ENCODE peak calls at places on chromosomes 2 and 18, in five cellular contexts. One of them, this sample, is unnamed.

GRCh38 chr2:5694016-5694690 is 2.0 kb downstream of the SOX11 start:
- DNase-seq in HCT116: no peak
- DNase-seq in iris pigment epithelial cell: peak
- DNase-seq in fibroblast of the aortic adventitia: no peak
- DNase-seq in stimulated activated CD4-positive, alpha-beta T cell treated with anti-CD3 and anti-CD28 coated beads, Interleukin-4, amount 100 ng/mL, for 1 hour: no peak
- DNase-seq in this sample: no peak

GRCh38 chr2:177076636-177077179 is 135.9 kb upstream of the HNRNPA3 start:
- DNase-seq in HCT116: no peak
- DNase-seq in iris pigment epithelial cell: no peak
- DNase-seq in fibroblast of the aortic adventitia: no peak
- DNase-seq in stimulated activated CD4-positive, alpha-beta T cell treated with anti-CD3 and anti-CD28 coated beads, Interleukin-4, amount 100 ng/mL, for 1 hour: no peak
- DNase-seq in this sample: no peak

GRCh38 chr2:150110548-150110947 is 376.9 kb downstream of the RND3 start:
- DNase-seq in HCT116: no peak
- DNase-seq in iris pigment epithelial cell: no peak
- DNase-seq in fibroblast of the aortic adventitia: no peak
- DNase-seq in stimulated activated CD4-positive, alpha-beta T cell treated with anti-CD3 and anti-CD28 coated beads, Interleukin-4, amount 100 ng/mL, for 1 hour: no peak
- DNase-seq in this sample: peak

GRCh38 chr2:201852878-201853415 is 46.6 kb downstream of the CDK15 start:
- DNase-seq in HCT116: no peak
- DNase-seq in iris pigment epithelial cell: peak
- DNase-seq in fibroblast of the aortic adventitia: peak
- DNase-seq in stimulated activated CD4-positive, alpha-beta T cell treated with anti-CD3 and anti-CD28 coated beads, Interleukin-4, amount 100 ng/mL, for 1 hour: no peak
- DNase-seq in this sample: peak

GRCh38 chr18:55763805-55764204 is 175.8 kb upstream of the TCF4 start:
- DNase-seq in HCT116: no peak
- DNase-seq in iris pigment epithelial cell: no peak
- DNase-seq in fibroblast of the aortic adventitia: no peak
- DNase-seq in stimulated activated CD4-positive, alpha-beta T cell treated with anti-CD3 and anti-CD28 coated beads, Interleukin-4, amount 100 ng/mL, for 1 hour: no peak
- DNase-seq in this sample: no peak

GRCh38 chr2:222561817-222562424 is 94.0 kb downstream of the FARSB start:
- DNase-seq in HCT116: peak
- DNase-seq in iris pigment epithelial cell: peak
- DNase-seq in fibroblast of the aortic adventitia: peak
- DNase-seq in stimulated activated CD4-positive, alpha-beta T cell treated with anti-CD3 and anti-CD28 coated beads, Interleukin-4, amount 100 ng/mL, for 1 hour: no peak
- DNase-seq in this sample: peak

GRCh38 chr2:121408641-121409040 is 122.0 kb upstream of the RNU4ATAC start:
- DNase-seq in HCT116: no peak
- DNase-seq in iris pigment epithelial cell: peak
- DNase-seq in fibroblast of the aortic adventitia: peak
- DNase-seq in stimulated activated CD4-positive, alpha-beta T cell treated with anti-CD3 and anti-CD28 coated beads, Interleukin-4, amount 100 ng/mL, for 1 hour: no peak
- DNase-seq in this sample: peak

GRCh38 chr2:189522435-189523151 is 58.0 kb downstream of the SLC40A1 start:
- DNase-seq in HCT116: no peak
- DNase-seq in iris pigment epithelial cell: peak
- DNase-seq in fibroblast of the aortic adventitia: peak
- DNase-seq in stimulated activated CD4-positive, alpha-beta T cell treated with anti-CD3 and anti-CD28 coated beads, Interleukin-4, amount 100 ng/mL, for 1 hour: no peak
- DNase-seq in this sample: peak

GRCh38 chr2:27915874-27916273 is 25.3 kb downstream of the BABAM2 start:
- DNase-seq in HCT116: no peak
- DNase-seq in iris pigment epithelial cell: no peak
- DNase-seq in fibroblast of the aortic adventitia: no peak
- DNase-seq in stimulated activated CD4-positive, alpha-beta T cell treated with anti-CD3 and anti-CD28 coated beads, Interleukin-4, amount 100 ng/mL, for 1 hour: no peak
- DNase-seq in this sample: no peak

GRCh38 chr2:240252191-240252871 is 111.9 kb upstream of the OTOS start:
- DNase-seq in HCT116: no peak
- DNase-seq in iris pigment epithelial cell: no peak
- DNase-seq in fibroblast of the aortic adventitia: no peak
- DNase-seq in stimulated activated CD4-positive, alpha-beta T cell treated with anti-CD3 and anti-CD28 coated beads, Interleukin-4, amount 100 ng/mL, for 1 hour: no peak
- DNase-seq in this sample: no peak

GRCh38 chr18:33210575-33211189 is 229.8 kb downstream of the CCDC178 start:
- DNase-seq in HCT116: no peak
- DNase-seq in iris pigment epithelial cell: peak
- DNase-seq in fibroblast of the aortic adventitia: peak
- DNase-seq in stimulated activated CD4-positive, alpha-beta T cell treated with anti-CD3 and anti-CD28 coated beads, Interleukin-4, amount 100 ng/mL, for 1 hour: no peak
- DNase-seq in this sample: peak

GRCh38 chr2:129661942-129662341 is 317.5 kb upstream of the RAB6C start:
- DNase-seq in HCT116: no peak
- DNase-seq in iris pigment epithelial cell: no peak
- DNase-seq in fibroblast of the aortic adventitia: no peak
- DNase-seq in stimulated activated CD4-positive, alpha-beta T cell treated with anti-CD3 and anti-CD28 coated beads, Interleukin-4, amount 100 ng/mL, for 1 hour: no peak
- DNase-seq in this sample: no peak

GRCh38 chr2:16656784-16657391 is 8.7 kb downstream of the CYRIA start:
- DNase-seq in HCT116: no peak
- DNase-seq in iris pigment epithelial cell: no peak
- DNase-seq in fibroblast of the aortic adventitia: no peak
- DNase-seq in stimulated activated CD4-positive, alpha-beta T cell treated with anti-CD3 and anti-CD28 coated beads, Interleukin-4, amount 100 ng/mL, for 1 hour: no peak
- DNase-seq in this sample: no peak

GRCh38 chr2:47253440-47253839 is 98.3 kb upstream of the STPG4 start:
- DNase-seq in HCT116: no peak
- DNase-seq in iris pigment epithelial cell: no peak
- DNase-seq in fibroblast of the aortic adventitia: no peak
- DNase-seq in stimulated activated CD4-positive, alpha-beta T cell treated with anti-CD3 and anti-CD28 coated beads, Interleukin-4, amount 100 ng/mL, for 1 hour: no peak
- DNase-seq in this sample: no peak

GRCh38 chr2:182695796-182696195 is 20.3 kb upstream of the DNAJC10 start:
- DNase-seq in HCT116: no peak
- DNase-seq in iris pigment epithelial cell: no peak
- DNase-seq in fibroblast of the aortic adventitia: no peak
- DNase-seq in stimulated activated CD4-positive, alpha-beta T cell treated with anti-CD3 and anti-CD28 coated beads, Interleukin-4, amount 100 ng/mL, for 1 hour: no peak
- DNase-seq in this sample: no peak

GRCh38 chr2:186641807-186642321 is 52.0 kb upstream of the FAM171B start:
- DNase-seq in HCT116: peak
- DNase-seq in iris pigment epithelial cell: peak
- DNase-seq in fibroblast of the aortic adventitia: peak
- DNase-seq in stimulated activated CD4-positive, alpha-beta T cell treated with anti-CD3 and anti-CD28 coated beads, Interleukin-4, amount 100 ng/mL, for 1 hour: no peak
- DNase-seq in this sample: peak

GRCh38 chr2:68709421-68709911 is 25.1 kb upstream of the ARHGAP25 start:
- DNase-seq in HCT116: peak
- DNase-seq in iris pigment epithelial cell: peak
- DNase-seq in fibroblast of the aortic adventitia: peak
- DNase-seq in stimulated activated CD4-positive, alpha-beta T cell treated with anti-CD3 and anti-CD28 coated beads, Interleukin-4, amount 100 ng/mL, for 1 hour: no peak
- DNase-seq in this sample: peak

GRCh38 chr18:50277935-50278334 is 3.4 kb downstream of the MBD1 start:
- DNase-seq in HCT116: no peak
- DNase-seq in iris pigment epithelial cell: peak
- DNase-seq in fibroblast of the aortic adventitia: peak
- DNase-seq in stimulated activated CD4-positive, alpha-beta T cell treated with anti-CD3 and anti-CD28 coated beads, Interleukin-4, amount 100 ng/mL, for 1 hour: no peak
- DNase-seq in this sample: peak

This sample was measured in amniotic epithelial cell.